ENCODE peak calls at places on chromosomes 11 and 22, in ten cellular contexts. W is mucosa of descending colon, K is esophagus squamous epithelium, N is A549, T is ovary, X is pancreas, B is MM.1S, G is body of pancreas, V is left ventricle myocardium inferior, Z is prostate gland. P is an unnamed sample. For H3K4me1, the result is how much of the 10 kb centered on the place peaks cover.

GRCh38 chr11:65975771-65976170 is 14.2 kb downstream of the SART1 start:
- DNase-seq in X (no peak), N (no peak), Z (no peak), K (no peak), V (no peak), W (no peak), B (no peak), T (no peak), G (no peak), P (no peak)

GRCh38 chr22:49295851-49296560 is 531.7 kb downstream of the BRD1 start:
- DNase-seq in V (no peak), N (no peak), T (no peak), X (no peak), G (no peak), W (no peak), K (no peak), Z (no peak), B (no peak), P (no peak)

GRCh38 chr22:37818397-37819099 is 4.6 kb upstream of the GALR3 start:
- DNase-seq in Z (peak), V (peak), N (no peak), W (peak), G (peak), K (no peak), X (peak), B (peak), T (peak), P (peak)

GRCh38 chr22:17171313-17172171 is 12.5 kb upstream of the HDHD5 start:
- DNase-seq in B (peak), N (peak), G (peak), X (peak), W (peak), T (peak), V (peak), K (peak), Z (peak), P (peak)

GRCh38 chr11:47466701-47467250 is 17.8 kb upstream of the RAPSN start:
- DNase-seq in N (no peak), K (no peak), Z (no peak), T (peak), X (peak), V (peak), G (peak), W (peak), B (no peak), P (peak)

GRCh38 chr11:10208045-10208674 is 85.9 kb downstream of the SBF2 start:
- DNase-seq in G (no peak), N (peak), X (no peak), K (no peak), Z (no peak), B (peak), T (no peak), V (no peak), W (no peak), P (no peak)

GRCh38 chr11:60757231-60757800 is 649 bp downstream of the MS4A15 start:
- DNase-seq in B (no peak), V (no peak), N (no peak), G (no peak), K (no peak), T (no peak), X (no peak), Z (no peak), W (no peak), P (no peak)

GRCh38 chr11:57668467-57668890 is 565 bp downstream of the ZDHHC5 start:
- DNase-seq in N (no peak), W (no peak), V (no peak), B (peak), K (no peak), X (no peak), G (no peak), T (no peak), Z (no peak), P (no peak)

GRCh38 chr11:118176400-118177134 is at the start of gene SCN2B:
- DNase-seq in X (no peak), B (no peak), K (no peak), V (no peak), W (no peak), N (no peak), G (no peak), Z (no peak), T (no peak), P (no peak)

GRCh38 chr22:28674121-28674563 is 5.5 kb downstream of the TTC28 start:
- DNase-seq in K (no peak), Z (no peak), N (no peak), V (no peak), B (peak), G (no peak), W (no peak), X (no peak), T (no peak), P (no peak)

GRCh38 chr11:66012946-66013761 is 1.3 kb downstream of the CST6 start:
- DNase-seq in K (no peak), X (no peak), Z (no peak), B (no peak), W (peak), V (no peak), T (no peak), N (no peak), G (no peak), P (no peak)

GRCh38 chr11:68594123-68594522 is 90.2 kb upstream of the GAL start:
- DNase-seq in X (no peak), B (no peak), N (no peak), Z (no peak), W (no peak), K (no peak), V (no peak), G (no peak), T (no peak), P (no peak)

DNA sequence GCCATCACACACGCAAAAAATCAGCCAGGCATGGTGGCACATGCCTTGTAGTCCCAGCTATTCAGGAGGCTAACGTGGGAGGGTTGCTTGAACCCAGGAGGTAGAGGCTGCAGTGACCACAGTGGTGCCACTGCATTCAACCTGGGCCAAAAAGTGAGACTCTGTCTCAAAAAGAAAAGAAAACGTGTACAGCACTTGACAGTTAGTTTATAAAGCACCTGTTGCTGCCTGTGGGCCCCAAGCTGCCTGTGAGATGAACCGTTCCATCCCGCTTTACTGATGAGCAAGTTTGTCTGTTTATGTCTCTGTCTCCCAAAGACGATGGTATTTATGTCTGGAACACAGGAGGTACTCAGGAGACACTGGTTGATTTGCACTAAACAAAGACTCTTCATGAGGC is 1.5 kb upstream of the PRR5 start:
- DNase-seq in W (no peak), N (no peak), G (no peak), Z (no peak), X (no peak), B (no peak), V (no peak), T (no peak), K (no peak), P (no peak)
- H3K4me1 ChIP-seq in W (under half), N (under half), G (under half), Z (under half), X (under half), B (under half), V (under half), T (under half), K (half or more), P (under half)

GRCh38 chr11:119979716-119980115 is 158.2 kb downstream of the TRIM29 start:
- DNase-seq in T (no peak), G (no peak), Z (no peak), V (no peak), N (no peak), X (no peak), B (no peak), W (no peak), K (no peak), P (no peak)
- TF ChIP-seq CTCF in T (no peak), G (no peak), Z (no peak), V (no peak), N (no peak), X (no peak), B (no peak), W (no peak), K (no peak), P (no peak)

GRCh38 chr11:43736502-43737193 is 56.1 kb downstream of the HSD17B12 start:
- DNase-seq in X (no peak), K (no peak), W (no peak), N (no peak), V (no peak), B (no peak), Z (no peak), T (no peak), G (no peak), P (no peak)
- H3K4me3 ChIP-seq in X (no peak), K (no peak), W (no peak), N (no peak), V (peak), B (no peak), Z (no peak), T (no peak), G (no peak), P (no peak)

GRCh38 chr11:70116386-70117077 is 38.4 kb downstream of the ANO1 start:
- DNase-seq in N (no peak), V (no peak), K (no peak), Z (peak), B (no peak), X (no peak), G (no peak), T (no peak), W (no peak), P (peak)

GRCh38 chr11:70120674-70121073 is 42.6 kb downstream of the ANO1 start:
- DNase-seq in V (no peak), X (no peak), N (no peak), G (no peak), W (no peak), T (no peak), Z (no peak), K (no peak), B (no peak), P (no peak)

GRCh38 chr11:70118642-70119041 is 40.5 kb downstream of the ANO1 start:
- DNase-seq in V (no peak), T (no peak), K (no peak), W (no peak), N (no peak), G (no peak), Z (no peak), B (no peak), X (no peak), P (no peak)

GRCh38 chr11:70117567-70118194 is 39.6 kb downstream of the ANO1 start:
- DNase-seq in Z (no peak), W (no peak), X (no peak), T (no peak), N (no peak), K (no peak), G (no peak), B (no peak), V (no peak), P (no peak)

GRCh38 chr11:70119502-70119901 is 41.4 kb downstream of the ANO1 start:
- DNase-seq in Z (no peak), K (no peak), V (no peak), B (no peak), G (no peak), X (no peak), T (no peak), W (no peak), N (no peak), P (no peak)
- H3K4me1 ChIP-seq in Z (under half), K (under half), V (under half), B (under half), G (under half), X (under half), T (under half), W (under half), N (under half), P (under half)

GRCh38 chr11:76604652-76605241 is 65.8 kb downstream of the LRRC32 start:
- DNase-seq in V (peak), G (peak), K (no peak), W (peak), X (peak), B (no peak), Z (no peak), T (peak), N (no peak), P (no peak)
- TF ChIP-seq CTCF in V (no peak), G (no peak), K (no peak), W (no peak), X (no peak), B (no peak), Z (no peak), T (no peak), N (no peak), P (no peak)

P was measured in BE2C.